ENCODE peak calls at places on chromosomes 16 and 17, in four cellular contexts. One of them, this sample, is unnamed. For H3K9me3, the result is how much of the 10 kb centered on the place peaks cover.

GRCh38 chr16:14465799-14466198 is 164.3 kb downstream of the PARN start:
- DNase-seq in Panc1: no peak
- DNase-seq in transverse colon: no peak
- DNase-seq in K562: no peak
- DNase-seq in this sample: no peak

GRCh38 chr16:84795338-84796053 is 24.3 kb upstream of the CRISPLD2 start:
- DNase-seq in K562: no peak
- DNase-seq in Panc1: no peak
- DNase-seq in transverse colon: peak
- DNase-seq in this sample: no peak

GRCh38 chr16:83615131-83615530 is 192.6 kb upstream of the HSBP1 start:
- DNase-seq in Panc1: no peak
- DNase-seq in transverse colon: no peak
- DNase-seq in K562: no peak
- DNase-seq in this sample: no peak

GRCh38 chr16:20910781-20911321 is 10.3 kb downstream of the LYRM1 start:
- DNase-seq in Panc1: no peak
- DNase-seq in transverse colon: no peak
- DNase-seq in K562: no peak
- DNase-seq in this sample: no peak

GRCh38 chr17:4945176-4945943 is 3.0 kb downstream of the PFN1 start:
- DNase-seq in K562: peak
- DNase-seq in transverse colon: peak
- DNase-seq in Panc1: peak
- DNase-seq in this sample: no peak

GRCh38 chr16:82653550-82654511 is 27.1 kb downstream of the CDH13 start:
- DNase-seq in transverse colon: no peak
- DNase-seq in Panc1: no peak
- DNase-seq in K562: no peak
- DNase-seq in this sample: no peak

GRCh38 chr17:48002920-48003685 is 32.2 kb downstream of the CDK5RAP3 start:
- DNase-seq in K562: no peak
- DNase-seq in transverse colon: no peak
- DNase-seq in Panc1: no peak
- DNase-seq in this sample: no peak

GRCh38 chr17:9346296-9346926 is 229.2 kb downstream of the STX8 start:
- DNase-seq in transverse colon: no peak
- DNase-seq in K562: no peak
- DNase-seq in Panc1: no peak
- DNase-seq in this sample: no peak

GRCh38 chr17:80026359-80027042 is 9.2 kb downstream of the TBC1D16 start:
- DNase-seq in transverse colon: peak
- DNase-seq in K562: no peak
- DNase-seq in Panc1: no peak
- DNase-seq in this sample: no peak

GRCh38 chr17:880074-880870 is 98.1 kb downstream of the MRM3 start:
- DNase-seq in transverse colon: no peak
- DNase-seq in K562: no peak
- DNase-seq in Panc1: no peak
- DNase-seq in this sample: no peak

GRCh38 chr16:89922477-89922883 is 662 bp upstream of the TUBB3 start:
- DNase-seq in Panc1: no peak
- DNase-seq in transverse colon: peak
- DNase-seq in K562: peak
- DNase-seq in this sample: no peak

GRCh38 chr17:10033449-10033848 is 128.4 kb upstream of the RCVRN start:
- DNase-seq in transverse colon: no peak
- DNase-seq in Panc1: no peak
- DNase-seq in K562: no peak
- DNase-seq in this sample: no peak

GRCh38 chr16:84553873-84554399 is 49.5 kb upstream of the MEAK7 start:
- DNase-seq in K562: no peak
- DNase-seq in Panc1: no peak
- DNase-seq in transverse colon: no peak
- DNase-seq in this sample: no peak

GRCh38 chr16:9297437-9298113 is 206.1 kb downstream of the HAPSTR1 start:
- DNase-seq in K562: peak
- DNase-seq in transverse colon: no peak
- DNase-seq in Panc1: no peak
- DNase-seq in this sample: no peak

GRCh38 chr17:4142107-4142900 is 526 bp downstream of the ZZEF1 start:
- DNase-seq in K562: no peak
- DNase-seq in transverse colon: peak
- DNase-seq in Panc1: no peak
- DNase-seq in this sample: no peak

DNA sequence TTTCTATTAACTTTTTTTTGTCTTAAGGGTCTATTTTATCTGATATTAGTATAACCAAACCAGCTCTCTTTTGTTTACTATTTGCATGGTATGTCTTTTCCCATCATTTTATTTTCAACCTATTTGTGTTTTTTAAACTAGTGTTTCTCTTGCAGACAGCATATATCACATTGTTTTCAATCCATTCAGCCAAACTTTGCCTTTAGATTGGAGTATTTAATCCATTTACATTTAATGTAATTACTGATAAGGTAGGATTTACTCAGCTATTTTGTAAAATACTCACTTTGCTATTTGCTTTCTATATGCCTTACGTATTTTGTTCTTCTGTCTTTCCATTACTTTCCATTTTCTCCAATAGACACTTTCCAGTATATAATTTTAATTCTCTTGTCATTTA is 108.0 kb upstream of the NACA2 start:
- DNase-seq in K562: no peak
- DNase-seq in transverse colon: no peak
- DNase-seq in Panc1: no peak
- DNase-seq in this sample: no peak
- H3K9me3 ChIP-seq in K562: under half
- H3K9me3 ChIP-seq in transverse colon: under half
- H3K9me3 ChIP-seq in Panc1: under half
- H3K9me3 ChIP-seq in this sample: under half

DNA sequence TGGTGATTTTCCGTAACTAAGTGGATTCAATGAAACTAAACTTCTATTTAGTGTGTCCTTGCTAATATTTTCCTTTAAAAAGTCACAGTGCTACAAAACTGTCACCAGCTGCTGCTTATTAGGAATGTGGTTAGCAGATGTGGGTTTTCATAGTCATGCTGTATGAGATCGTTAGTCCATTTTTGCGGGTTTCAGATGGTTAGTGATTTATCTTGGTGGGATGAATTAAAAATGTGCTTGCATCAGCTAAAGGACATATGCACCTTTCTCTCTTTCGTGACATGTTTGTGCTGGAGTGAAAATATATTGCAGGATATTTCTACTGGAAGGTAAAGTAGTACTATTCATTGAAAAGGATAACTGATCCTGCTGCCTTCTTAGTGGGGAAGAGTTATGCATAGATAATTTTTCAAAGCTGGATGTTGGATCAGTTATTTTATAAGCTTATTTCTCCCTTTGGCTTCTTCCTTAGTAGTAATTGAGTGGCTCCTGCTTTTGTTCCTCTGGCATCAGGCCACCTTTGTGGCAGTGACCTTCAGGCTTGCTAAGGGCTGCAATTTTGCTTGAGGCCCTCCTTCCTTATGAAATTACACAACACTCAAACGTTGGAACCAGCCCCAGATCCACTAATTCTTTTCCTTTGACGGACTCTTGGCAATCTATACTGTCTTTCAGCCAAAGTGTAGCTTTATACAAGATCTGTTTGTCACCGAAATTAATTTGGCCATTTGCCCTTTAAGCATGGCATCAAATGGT is 7.5 kb upstream of the SNTB2 start:
- DNase-seq in transverse colon: peak
- DNase-seq in Panc1: no peak
- DNase-seq in K562: no peak
- DNase-seq in this sample: no peak
- TF ChIP-seq POLR2AphosphoS5 in transverse colon: peak
- TF ChIP-seq POLR2AphosphoS5 in Panc1: no peak
- TF ChIP-seq POLR2AphosphoS5 in K562: no peak
- TF ChIP-seq POLR2AphosphoS5 in this sample: peak

DNA sequence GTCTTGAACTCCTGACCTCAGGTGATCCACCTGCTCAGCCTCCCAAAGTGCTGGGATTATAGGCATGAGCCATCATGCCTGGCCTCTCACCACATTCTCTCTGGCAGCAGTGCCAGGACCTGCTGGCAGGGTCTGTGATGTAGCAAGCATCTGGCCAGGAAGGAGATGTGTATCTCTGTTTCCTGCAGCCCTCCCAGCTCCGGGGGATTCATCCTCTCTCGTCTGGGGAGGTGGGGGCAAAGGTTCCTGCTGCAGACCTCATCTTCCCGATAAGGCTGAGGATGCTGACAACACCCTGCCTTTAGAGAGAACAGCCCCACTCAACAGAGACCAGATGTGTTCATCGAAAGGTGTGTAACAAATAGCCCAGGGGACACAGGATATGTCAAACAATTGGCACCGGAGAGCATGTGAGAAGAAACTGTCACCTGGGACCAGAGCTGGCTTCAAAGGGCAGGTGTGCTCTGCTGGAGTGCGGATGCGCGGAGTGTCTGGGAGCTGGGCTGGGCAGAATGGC is 54.8 kb upstream of the SEC14L1 start:
- DNase-seq in transverse colon: no peak
- DNase-seq in Panc1: no peak
- DNase-seq in K562: no peak
- DNase-seq in this sample: no peak
- TF ChIP-seq CTCF in transverse colon: no peak
- TF ChIP-seq CTCF in Panc1: no peak
- TF ChIP-seq CTCF in K562: no peak
- TF ChIP-seq CTCF in this sample: no peak

GRCh38 chr17:21815352-21816063 is 123.2 kb downstream of the KCNJ18 start:
- DNase-seq in transverse colon: no peak
- DNase-seq in K562: no peak
- DNase-seq in Panc1: no peak
- DNase-seq in this sample: no peak
- H3K9me3 ChIP-seq in transverse colon: under half
- H3K9me3 ChIP-seq in K562: under half
- H3K9me3 ChIP-seq in Panc1: under half
- H3K9me3 ChIP-seq in this sample: under half

GRCh38 chr16:58510097-58510775 is 5.1 kb upstream of the SETD6 start:
- DNase-seq in K562: no peak
- DNase-seq in transverse colon: no peak
- DNase-seq in Panc1: no peak
- DNase-seq in this sample: no peak

GRCh38 chr16:58508671-58509251 is 6.6 kb upstream of the SETD6 start:
- DNase-seq in K562: no peak
- DNase-seq in Panc1: no peak
- DNase-seq in transverse colon: no peak
- DNase-seq in this sample: no peak

GRCh38 chr16:58510776-58511628 is 4.3 kb upstream of the SETD6 start:
- DNase-seq in transverse colon: no peak
- DNase-seq in Panc1: no peak
- DNase-seq in K562: no peak
- DNase-seq in this sample: no peak

GRCh38 chr16:58507963-58508670 is 7.2 kb upstream of the SETD6 start:
- DNase-seq in Panc1: no peak
- DNase-seq in K562: no peak
- DNase-seq in transverse colon: no peak
- DNase-seq in this sample: no peak

DNA sequence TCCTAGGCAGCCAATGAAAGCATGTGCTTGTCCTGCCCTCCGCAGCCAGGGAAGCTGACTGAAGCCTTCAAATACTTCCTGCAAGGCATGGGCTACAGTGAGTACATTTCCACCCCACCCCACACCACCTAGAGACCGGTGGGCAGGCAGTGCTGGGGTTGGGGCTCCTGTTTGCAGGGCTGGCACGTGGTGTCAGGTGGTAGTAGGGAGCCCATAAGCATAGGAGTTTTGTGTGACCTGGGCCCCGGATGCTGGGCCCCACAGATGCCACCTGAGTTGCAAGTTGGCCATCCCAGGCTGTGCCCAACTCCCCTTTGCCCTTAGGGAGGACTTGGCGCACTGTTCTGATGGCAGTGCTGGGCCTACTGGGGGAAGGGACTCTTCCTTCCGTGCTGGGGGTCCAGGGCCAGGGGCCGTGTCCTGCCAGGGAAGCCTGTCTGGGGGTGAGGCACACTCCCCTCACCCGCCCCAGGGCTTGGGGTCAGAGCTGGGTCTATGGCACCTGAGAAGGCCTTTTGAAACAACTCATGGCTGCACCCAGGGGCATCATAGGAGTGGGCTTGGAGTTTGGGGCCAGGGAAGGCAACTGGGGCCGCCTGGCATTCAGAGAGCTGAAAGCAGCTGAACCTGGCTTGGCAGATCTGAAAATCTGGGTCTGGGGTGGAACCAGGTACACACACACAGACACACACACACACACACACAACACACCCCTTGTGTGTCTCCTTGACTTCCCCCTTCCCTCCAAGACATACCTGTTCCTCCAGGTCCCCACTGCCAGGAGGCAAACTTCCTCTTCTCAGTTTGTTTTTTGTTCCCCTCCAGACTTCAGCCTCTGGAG is 5.8 kb upstream of the SETD6 start:
- DNase-seq in transverse colon: no peak
- DNase-seq in Panc1: no peak
- DNase-seq in K562: no peak
- DNase-seq in this sample: no peak
- TF ChIP-seq POLR2AphosphoS5 in transverse colon: no peak
- TF ChIP-seq POLR2AphosphoS5 in Panc1: no peak
- TF ChIP-seq POLR2AphosphoS5 in K562: no peak
- TF ChIP-seq POLR2AphosphoS5 in this sample: no peak

GRCh38 chr16:75246504-75247205 is 4.8 kb downstream of the BCAR1 start:
- DNase-seq in Panc1: no peak
- DNase-seq in K562: no peak
- DNase-seq in transverse colon: no peak
- DNase-seq in this sample: no peak

GRCh38 chr16:75243667-75244224 is 7.7 kb downstream of the BCAR1 start:
- DNase-seq in Panc1: no peak
- DNase-seq in K562: no peak
- DNase-seq in transverse colon: no peak
- DNase-seq in this sample: no peak

GRCh38 chr16:75241955-75242354 is 9.5 kb downstream of the BCAR1 start:
- DNase-seq in Panc1: no peak
- DNase-seq in K562: no peak
- DNase-seq in transverse colon: no peak
- DNase-seq in this sample: no peak

GRCh38 chr16:75244844-75245758 is 6.3 kb downstream of the BCAR1 start:
- DNase-seq in K562: no peak
- DNase-seq in Panc1: peak
- DNase-seq in transverse colon: peak
- DNase-seq in this sample: no peak

GRCh38 chr16:75244225-75244792 is 7.1 kb downstream of the BCAR1 start:
- DNase-seq in transverse colon: peak
- DNase-seq in Panc1: no peak
- DNase-seq in K562: no peak
- DNase-seq in this sample: no peak
- TF ChIP-seq CTCF in transverse colon: no peak
- TF ChIP-seq CTCF in Panc1: no peak
- TF ChIP-seq CTCF in K562: no peak
- TF ChIP-seq CTCF in this sample: no peak

This sample was measured in vagina.